ENCODE peak calls at places on chromosomes 7 and 10, in five cellular contexts. N is K562, F is GM12878, Q is HepG2, H is H1. K is an unnamed sample.

GRCh38 chr7:130918129-130919052 is 184.4 kb upstream of the KLF14 start:
- DNase-seq in N (no peak), F (no peak), Q (no peak), H (no peak), K (no peak)

GRCh38 chr10:117134084-117135025 is 3.7 kb downstream of the VAX1 start:
- DNase-seq in N (no peak), F (no peak), Q (no peak), H (no peak), K (peak; percentile 56)

GRCh38 chr7:30510124-30511074 is 5.8 kb upstream of the GGCT start:
- DNase-seq in N (peak; percentile 37), F (no peak), Q (peak; percentile 42), H (no peak), K (peak; percentile 75)

GRCh38 chr10:28291881-28292297 is 11.0 kb downstream of the MPP7 start:
- DNase-seq in N (no peak), F (no peak), Q (no peak), H (no peak), K (no peak)

GRCh38 chr10:15485684-15486316 is 114.7 kb upstream of the FAM171A1 start:
- DNase-seq in N (no peak), F (no peak), Q (no peak), H (no peak), K (no peak)

GRCh38 chr10:57367412-57367811 is 900.3 kb downstream of the IPMK start:
- DNase-seq in N (no peak), F (no peak), Q (no peak), H (no peak), K (no peak)

GRCh38 chr7:139118234-139118802 is 8.8 kb upstream of the ZC3HAV1 start:
- DNase-seq in N (peak; percentile 79), F (peak; percentile 80), Q (peak; percentile 47), H (no peak), K (peak; percentile 53)

GRCh38 chr10:34334908-34335307 is 480.2 kb downstream of the PARD3 start:
- DNase-seq in N (no peak), F (no peak), Q (no peak), H (no peak), K (no peak)

GRCh38 chr7:41792099-41792498 is 89.2 kb upstream of the INHBA start:
- DNase-seq in N (no peak), F (no peak), Q (no peak), H (no peak), K (no peak)

GRCh38 chr10:21352886-21353285 is 172.6 kb downstream of the SKIDA1 start:
- DNase-seq in N (no peak), F (peak; percentile 17), Q (no peak), H (no peak), K (no peak)

GRCh38 chr7:149714910-149715471 is 58.4 kb downstream of the ZNF467 start:
- DNase-seq in N (no peak), F (no peak), Q (no peak), H (no peak), K (no peak)

GRCh38 chr10:28077889-28078288 is 79.0 kb upstream of the ODAD2 start:
- DNase-seq in N (no peak), F (no peak), Q (no peak), H (no peak), K (no peak)

GRCh38 chr10:73076361-73077183 is 20.1 kb downstream of the P4HA1 start:
- DNase-seq in N (no peak), F (no peak), Q (no peak), H (no peak), K (peak; percentile 5)

GRCh38 chr7:1856966-1857441 is 186.9 kb downstream of the ELFN1 start:
- DNase-seq in N (no peak), F (no peak), Q (no peak), H (no peak), K (no peak)

GRCh38 chr10:92880233-92880861 is 32.0 kb downstream of the EXOC6 start:
- DNase-seq in N (no peak), F (no peak), Q (peak; percentile 54), H (no peak), K (peak; percentile 75)

GRCh38 chr7:103547451-103548284 is 101.7 kb upstream of the SLC26A5 start:
- DNase-seq in N (no peak), F (no peak), Q (no peak), H (no peak), K (no peak)

GRCh38 chr10:48494611-48495010 is 110.3 kb downstream of the ARHGAP22 start:
- DNase-seq in N (no peak), F (no peak), Q (no peak), H (no peak), K (no peak)

GRCh38 chr10:59536576-59537014 is 173.1 kb downstream of the SLC16A9 start:
- DNase-seq in N (no peak), F (no peak), Q (no peak), H (no peak), K (peak; percentile 17)

GRCh38 chr7:5063698-5064097 is 18.0 kb downstream of the RBAK start:
- DNase-seq in N (no peak), F (no peak), Q (no peak), H (no peak), K (no peak)

GRCh38 chr7:29871787-29872398 is 65.6 kb downstream of the WIPF3 start:
- DNase-seq in N (no peak), F (no peak), Q (no peak), H (no peak), K (no peak)

GRCh38 chr7:31710171-31710570 is 23.2 kb downstream of the PPP1R17 start:
- DNase-seq in N (no peak), F (no peak), Q (no peak), H (peak; percentile 27), K (peak; percentile 80)

GRCh38 chr7:3592438-3593134 is 291.5 kb downstream of the SDK1 start:
- DNase-seq in N (no peak), F (no peak), Q (peak; percentile 13), H (no peak), K (no peak)

GRCh38 chr7:107684947-107685463 is 24.4 kb downstream of the SLC26A4 start:
- DNase-seq in N (no peak), F (no peak), Q (no peak), H (no peak), K (no peak)

GRCh38 chr10:68303849-68304412 is 27.9 kb upstream of the HNRNPH3 start:
- DNase-seq in N (no peak), F (no peak), Q (peak; percentile 75), H (no peak), K (no peak)

GRCh38 chr10:45624724-45625123 is 47.8 kb downstream of the ZFAND4 start:
- DNase-seq in N (no peak), F (no peak), Q (no peak), H (no peak), K (no peak)

GRCh38 chr10:84493951-84494848 is 165.8 kb downstream of the CCSER2 start:
- DNase-seq in N (no peak), F (no peak), Q (no peak), H (peak; percentile 5), K (no peak)

GRCh38 chr7:101161692-101162461 is 3.5 kb downstream of the VGF start:
- DNase-seq in N (no peak), F (no peak), Q (no peak), H (no peak), K (peak; percentile 55)

GRCh38 chr10:15515207-15515606 is 144.1 kb upstream of the FAM171A1 start:
- DNase-seq in N (no peak), F (no peak), Q (no peak), H (no peak), K (no peak)

GRCh38 chr10:25633542-25633941 is 300.5 kb upstream of the MYO3A start:
- DNase-seq in N (no peak), F (no peak), Q (no peak), H (no peak), K (no peak)

DNA sequence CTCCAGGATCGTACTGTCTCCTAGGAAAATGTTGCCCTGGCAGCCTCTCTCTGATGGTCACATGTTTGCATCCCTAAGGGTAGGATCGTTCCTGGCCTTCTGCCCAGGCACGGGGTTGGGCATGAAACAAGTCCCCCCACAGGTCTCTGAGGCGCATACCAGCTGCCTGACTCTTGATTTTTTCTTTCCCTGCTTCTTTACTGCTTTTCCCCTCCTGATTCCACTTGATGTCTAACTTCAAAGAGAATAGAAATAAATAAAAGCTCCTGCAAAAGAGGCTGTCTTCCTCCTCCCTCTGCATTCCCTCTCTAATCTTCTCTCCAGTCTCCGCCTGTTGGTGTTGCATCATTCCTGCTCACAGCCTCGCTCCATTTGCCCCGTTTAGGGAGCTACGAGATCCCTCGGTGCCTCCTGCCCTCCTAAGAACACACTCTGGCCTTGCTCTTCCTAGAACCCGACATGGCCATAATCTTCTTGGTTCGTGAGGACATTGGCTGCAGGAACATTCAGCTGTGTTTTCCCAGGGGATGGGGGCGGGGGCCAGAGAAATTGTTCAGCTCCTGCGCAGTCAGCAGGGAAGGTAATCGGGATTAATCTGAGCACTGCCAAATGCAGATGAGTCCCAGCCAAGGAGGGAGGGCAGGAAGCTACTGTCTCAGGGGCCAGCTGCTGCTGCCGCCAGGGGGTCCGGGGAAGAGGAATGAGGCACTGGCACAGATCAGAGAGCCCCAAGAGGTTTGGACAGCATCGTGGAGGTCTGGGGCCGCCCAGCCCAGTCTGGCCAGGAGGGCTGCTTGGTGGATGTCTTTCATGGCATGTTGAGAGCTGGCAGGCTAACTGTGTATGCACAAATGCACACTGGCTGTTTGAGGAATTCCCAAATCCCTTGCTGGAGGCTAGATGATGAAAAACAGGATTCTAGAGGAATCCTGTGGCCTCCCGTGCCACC is 26.1 kb downstream of the LEP start:
- DNase-seq in N (no peak), F (no peak), Q (peak; percentile 15), H (no peak), K (peak; percentile 81)
- TF ChIP-seq EZH2 in N (no peak), F (no peak), Q (no peak), H (no peak), K (no peak)

GRCh38 chr10:43408331-43408709 is 666 bp downstream of the HNRNPF start:
- DNase-seq in N (no peak), F (no peak), Q (no peak), H (no peak), K (peak; percentile 37)

GRCh38 chr10:43407148-43407575 is 1.8 kb downstream of the HNRNPF start:
- DNase-seq in N (peak; percentile 81), F (no peak), Q (no peak), H (no peak), K (peak; percentile 39)

GRCh38 chr10:43409385-43410109 is 561 bp upstream of the HNRNPF start:
- DNase-seq in N (no peak), F (no peak), Q (no peak), H (no peak), K (no peak)

GRCh38 chr10:43408710-43409384 is at the start of gene HNRNPF:
- DNase-seq in N (peak; percentile 87), F (peak; percentile 77), Q (peak; percentile 87), H (peak; percentile 86), K (peak; percentile 97)

GRCh38 chr10:43407576-43408330 is 1.2 kb downstream of the HNRNPF start:
- DNase-seq in N (peak; percentile 72), F (no peak), Q (peak; percentile 89), H (no peak), K (peak; percentile 86)
- TF ChIP-seq CREB1 in N (peak; percentile 69), F (peak; percentile 14), Q (no peak), H (no peak), K (no peak)

GRCh38 chr7:150958603-150959002 is 19.5 kb downstream of the KCNH2 start:
- DNase-seq in N (no peak), F (no peak), Q (no peak), H (no peak), K (no peak)
- TF ChIP-seq EZH2 in N (no peak), F (no peak), Q (no peak), H (no peak), K (no peak)

DNA sequence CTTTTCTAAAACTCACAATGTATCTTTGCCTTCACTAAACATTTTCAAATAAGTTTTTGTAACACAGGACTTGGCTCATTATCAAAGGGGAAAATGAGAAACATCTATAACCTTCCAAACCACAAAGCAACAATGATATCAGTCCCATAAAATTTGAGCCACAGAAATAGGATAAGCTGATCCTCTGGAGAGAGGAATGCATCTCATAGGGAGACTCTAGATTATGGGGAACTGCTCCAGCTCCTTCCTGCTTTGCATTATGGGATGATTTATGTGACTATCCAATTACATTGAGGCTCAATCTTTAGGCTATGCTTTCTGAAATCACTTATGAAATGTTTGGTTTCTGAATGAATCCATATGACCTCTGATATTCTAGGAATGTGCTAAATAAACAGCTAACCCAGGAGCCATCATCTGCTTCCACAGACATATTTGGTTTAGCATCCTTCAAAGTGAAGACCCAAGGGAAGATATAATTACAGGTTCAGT is 70.4 kb downstream of the CUBN start:
- DNase-seq in N (no peak), F (no peak), Q (no peak), H (no peak), K (no peak)
- TF ChIP-seq CREB1 in N (no peak), F (no peak), Q (no peak), H (no peak), K (no peak)

K was measured in GM23338.